ENCODE peak calls at places on chromosome 4, in eight cellular contexts. V is left lung; M is psoas muscle; P is heart right ventricle; N is CD8-positive, alpha-beta T cell; U is left ventricle myocardium inferior; Y is endothelial cell of umbilical vein; H is IMR-90. Q is an unnamed sample. For H3K9me3, the result is how much of the 10 kb centered on the place peaks cover.

GRCh38 chr4:62028758-62029157 is 828.6 kb downstream of the ADGRL3 start:
- DNase-seq in V (no peak), M (no peak), P (no peak), N (no peak), U (no peak), Y (no peak), H (no peak), Q (no peak)

GRCh38 chr4:34108456-34108855 is 2135.9 kb downstream of the ARAP2 start:
- DNase-seq in V (no peak), M (no peak), P (no peak), N (no peak), U (no peak), Y (no peak), H (peak), Q (no peak)

GRCh38 chr4:40886931-40887330 is 137.2 kb downstream of the NSUN7 start:
- DNase-seq in V (no peak), M (no peak), P (no peak), N (no peak), U (no peak), Y (no peak), H (no peak), Q (no peak)

GRCh38 chr4:128068927-128069326 is 7.8 kb downstream of the LARP1B start:
- DNase-seq in V (no peak), M (no peak), P (no peak), N (no peak), U (no peak), Y (peak), H (peak), Q (no peak)

GRCh38 chr4:2794707-2795557 is 2.0 kb downstream of the SH3BP2 start:
- DNase-seq in V (peak), M (peak), P (no peak), N (no peak), U (peak), Y (peak), H (peak), Q (peak)

GRCh38 chr4:8403173-8403753 is 37.3 kb downstream of the ACOX3 start:
- DNase-seq in V (peak), M (peak), P (peak), N (peak), U (peak), Y (peak), H (peak), Q (peak)

GRCh38 chr4:54082168-54082567 is 17.8 kb upstream of the CHIC2 start:
- DNase-seq in V (no peak), M (no peak), P (no peak), N (no peak), U (no peak), Y (peak), H (peak), Q (no peak)

GRCh38 chr4:100936676-100937390 is 410.5 kb downstream of the PPP3CA start:
- DNase-seq in V (no peak), M (no peak), P (no peak), N (no peak), U (no peak), Y (no peak), H (no peak), Q (no peak)

DNA sequence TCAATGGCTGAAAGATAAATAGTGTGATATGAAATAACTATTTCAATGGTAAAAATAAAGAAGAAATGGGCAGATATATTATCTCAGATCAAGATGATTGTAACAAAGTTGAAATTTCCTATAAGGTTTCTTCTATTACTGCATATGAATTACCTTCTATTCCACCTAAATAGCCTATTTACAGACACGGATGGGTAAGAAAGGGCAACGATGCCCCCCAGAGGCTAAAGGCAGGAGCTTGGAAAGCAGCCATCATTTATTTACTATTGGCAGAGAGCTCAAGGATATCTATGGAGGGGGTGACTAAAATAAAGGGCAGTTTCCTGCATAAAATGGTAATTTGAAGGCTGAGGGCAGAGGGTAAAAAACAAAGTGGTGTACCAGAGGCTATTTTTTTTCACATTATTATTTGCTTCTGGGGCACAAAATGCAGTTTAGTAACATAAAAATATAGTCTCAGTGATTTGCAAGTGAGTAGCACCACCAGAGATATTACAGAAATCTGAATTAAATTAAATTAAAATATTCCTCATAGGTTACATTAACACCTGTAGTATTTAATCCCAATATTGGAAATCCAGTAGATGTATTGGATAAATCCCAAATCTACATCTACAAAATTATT is 123.1 kb downstream of the BTC start:
- DNase-seq in V (no peak), M (no peak), P (peak), N (peak), U (peak), Y (peak), H (peak), Q (no peak)
- TF ChIP-seq CTCF in V (peak), M (peak), P (no peak), N (peak), U (peak), Y (peak), H (peak), Q (no peak)

GRCh38 chr4:165478260-165478659 is 99.5 kb downstream of the CPE start:
- DNase-seq in V (no peak), M (no peak), P (no peak), N (no peak), U (no peak), Y (no peak), H (no peak), Q (no peak)

GRCh38 chr4:165477799-165478198 is 99.0 kb downstream of the CPE start:
- DNase-seq in V (no peak), M (no peak), P (no peak), N (no peak), U (no peak), Y (no peak), H (no peak), Q (no peak)

GRCh38 chr4:165474784-165475705 is 96.2 kb downstream of the CPE start:
- DNase-seq in V (no peak), M (no peak), P (no peak), N (no peak), U (no peak), Y (no peak), H (no peak), Q (no peak)

GRCh38 chr4:165476214-165477098 is 97.6 kb downstream of the CPE start:
- DNase-seq in V (no peak), M (no peak), P (no peak), N (no peak), U (no peak), Y (peak), H (peak), Q (no peak)

GRCh38 chr4:165475706-165476070 is 96.9 kb downstream of the CPE start:
- DNase-seq in V (no peak), M (no peak), P (no peak), N (no peak), U (no peak), Y (no peak), H (no peak), Q (no peak)
- H3K9me3 ChIP-seq in V (under half), M (under half), P (under half), N (under half), U (under half), Y (under half), H (under half), Q (under half)

DNA sequence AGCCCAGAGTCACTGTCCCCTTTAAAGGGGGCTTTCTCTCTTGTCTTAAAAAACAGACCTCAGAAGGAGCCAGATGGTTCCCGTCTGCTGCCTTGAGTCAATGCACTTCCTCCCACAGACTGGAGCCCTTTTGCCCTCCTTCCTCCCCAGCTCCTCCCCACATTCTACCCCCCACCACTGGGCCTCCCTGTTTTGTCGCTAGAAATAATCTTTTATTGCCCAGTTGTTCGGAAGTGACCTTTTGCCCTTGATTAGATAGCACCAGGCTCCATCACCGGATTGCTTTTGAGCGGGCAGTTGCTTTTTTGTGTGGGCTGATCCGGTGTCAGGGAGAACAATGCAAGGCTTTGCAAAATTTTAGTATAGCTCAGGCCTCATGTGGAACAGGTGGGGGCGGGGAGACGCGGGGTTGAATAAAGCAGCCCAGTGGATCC is 47.7 kb downstream of the SPRY1 start:
- DNase-seq in V (no peak), M (no peak), P (peak), N (peak), U (peak), Y (peak), H (peak), Q (no peak)
- H3K4me3 ChIP-seq in V (no peak), M (peak), P (peak), N (peak), U (peak), Y (no peak), H (no peak), Q (no peak)

DNA sequence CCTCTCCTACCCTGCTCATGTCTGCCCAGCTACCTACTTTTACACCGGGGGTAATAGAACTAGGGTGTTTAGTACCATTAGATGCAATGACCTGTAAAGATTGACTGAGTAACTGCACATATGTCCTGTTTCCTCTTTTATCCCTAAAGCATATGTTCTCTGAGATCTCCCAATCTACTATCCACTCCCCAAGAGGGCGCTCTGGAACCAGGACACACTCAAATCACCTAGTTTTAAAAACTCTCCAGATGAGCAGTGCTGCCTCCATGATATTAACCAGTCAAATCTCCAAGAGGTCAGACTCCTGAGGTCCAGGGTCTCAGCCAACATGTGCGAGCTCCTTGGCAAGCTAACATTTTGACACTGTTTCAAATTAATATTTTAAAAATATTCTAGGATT is 87.0 kb upstream of the TSPAN5 start:
- DNase-seq in V (no peak), M (no peak), P (no peak), N (no peak), U (no peak), Y (no peak), H (peak), Q (no peak)
- TF ChIP-seq CTCF in V (no peak), M (no peak), P (no peak), N (no peak), U (peak), Y (no peak), H (peak), Q (no peak)

GRCh38 chr4:921830-922331 is 10.2 kb downstream of the GAK start:
- DNase-seq in V (peak), M (no peak), P (no peak), N (no peak), U (no peak), Y (no peak), H (no peak), Q (no peak)
- H3K9me3 ChIP-seq in V (under half), M (under half), P (under half), N (under half), U (under half), Y (under half), H (under half), Q (under half)

GRCh38 chr4:83109480-83110221 is 4.9 kb downstream of the PLAC8 start:
- DNase-seq in V (peak), M (peak), P (no peak), N (peak), U (peak), Y (peak), H (peak), Q (no peak)

GRCh38 chr4:83110222-83110945 is 4.1 kb downstream of the PLAC8 start:
- DNase-seq in V (peak), M (peak), P (peak), N (peak), U (peak), Y (peak), H (peak), Q (peak)

GRCh38 chr4:83112239-83112638 is 2.3 kb downstream of the PLAC8 start:
- DNase-seq in V (no peak), M (no peak), P (no peak), N (no peak), U (no peak), Y (no peak), H (no peak), Q (no peak)

GRCh38 chr4:83112678-83113428 is 1.7 kb downstream of the PLAC8 start:
- DNase-seq in V (no peak), M (no peak), P (no peak), N (peak), U (no peak), Y (no peak), H (peak), Q (no peak)

DNA sequence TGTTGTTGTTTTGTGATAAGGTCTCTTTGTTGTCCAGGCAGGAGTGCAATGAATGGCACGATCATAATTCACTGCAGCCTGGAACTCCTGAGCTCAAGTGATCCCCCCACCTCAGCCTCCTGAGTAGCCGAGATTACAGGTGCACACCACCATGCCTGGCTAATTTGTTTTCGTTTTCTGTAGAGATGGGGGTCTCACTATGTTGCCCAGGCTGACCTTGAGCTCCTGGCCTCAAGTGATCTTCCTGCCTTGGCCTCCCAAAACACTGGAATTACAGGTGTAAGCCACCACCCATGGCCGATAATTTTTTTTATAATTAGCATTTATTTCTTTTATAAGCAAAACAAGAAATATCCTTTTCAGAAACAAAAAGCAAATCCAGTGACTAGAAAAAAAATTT is 3.6 kb downstream of the PLAC8 start:
- DNase-seq in V (no peak), M (no peak), P (no peak), N (no peak), U (no peak), Y (no peak), H (no peak), Q (no peak)
- H3K4me3 ChIP-seq in V (no peak), M (no peak), P (no peak), N (peak), U (peak), Y (no peak), H (no peak), Q (no peak)

DNA sequence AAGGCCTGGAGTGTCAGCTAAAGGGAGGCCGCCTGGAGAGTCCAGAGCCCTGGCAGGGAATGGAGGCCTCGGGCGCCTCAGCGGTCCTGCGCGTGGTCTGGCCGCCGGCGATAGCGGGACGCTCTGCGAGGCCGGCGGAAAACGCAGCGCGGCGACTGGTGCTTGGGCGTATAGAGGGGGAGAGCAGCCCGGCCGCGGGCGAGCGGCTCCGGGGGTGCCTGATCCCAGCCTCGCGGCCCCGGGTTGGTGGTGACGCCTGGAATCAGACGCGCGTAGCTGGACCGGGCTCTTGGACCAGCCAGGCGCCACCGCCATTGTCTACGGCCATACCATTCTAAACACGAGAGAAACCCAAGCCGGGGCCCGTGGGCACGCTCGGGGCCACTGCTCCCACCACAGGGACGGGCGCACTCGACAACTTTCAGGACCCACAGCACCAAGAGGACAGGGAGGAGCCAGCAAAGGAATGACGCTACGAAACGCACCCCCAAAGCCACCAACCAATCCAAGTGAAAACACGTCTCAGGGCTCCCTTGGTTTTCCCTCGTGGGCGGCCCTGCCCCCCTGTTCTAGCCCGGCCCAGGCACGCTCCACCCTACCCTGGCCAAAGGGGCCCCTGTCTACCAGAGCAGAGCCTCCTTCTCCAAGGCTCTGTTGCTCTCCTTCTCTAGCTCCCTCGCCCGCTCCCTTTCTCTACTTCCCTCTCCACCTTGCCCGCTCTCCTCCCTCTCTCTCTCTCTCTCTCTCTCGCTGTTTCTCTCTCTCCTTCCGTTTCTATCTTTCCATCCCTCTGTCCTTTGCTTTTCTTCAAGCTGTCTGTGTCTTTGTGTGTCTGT is 7.8 kb downstream of the FRG2 start:
- DNase-seq in V (peak), M (no peak), P (no peak), N (no peak), U (no peak), Y (no peak), H (no peak), Q (no peak)
- TF ChIP-seq CTCF in V (no peak), M (no peak), P (no peak), N (no peak), U (no peak), Y (no peak), H (no peak), Q (no peak)

GRCh38 chr4:138579146-138579545 is 337.0 kb upstream of the SLC7A11 start:
- DNase-seq in V (no peak), M (no peak), P (no peak), N (no peak), U (no peak), Y (no peak), H (no peak), Q (no peak)
- H3K9me3 ChIP-seq in V (under half), M (under half), P (under half), N (under half), U (half or more), Y (under half), H (under half), Q (under half)

DNA sequence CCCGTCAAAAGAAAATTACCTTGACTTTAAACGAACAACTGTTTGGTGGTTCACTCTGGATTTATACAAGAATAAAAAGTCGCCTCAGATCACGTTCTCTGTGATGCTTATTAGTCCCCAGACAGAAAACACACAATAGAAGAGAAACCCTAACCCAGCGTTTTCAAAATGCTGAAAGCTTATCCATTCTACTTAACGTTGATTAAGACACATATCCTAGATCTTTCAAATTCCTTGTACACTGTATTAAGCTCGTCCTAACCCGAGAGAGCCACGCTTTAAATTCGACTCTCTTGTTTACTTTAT is 786 bp upstream of the PITX2 start:
- DNase-seq in V (no peak), M (no peak), P (no peak), N (no peak), U (no peak), Y (no peak), H (no peak), Q (no peak)
- H3K4me3 ChIP-seq in V (no peak), M (peak), P (no peak), N (no peak), U (peak), Y (no peak), H (no peak), Q (no peak)

DNA sequence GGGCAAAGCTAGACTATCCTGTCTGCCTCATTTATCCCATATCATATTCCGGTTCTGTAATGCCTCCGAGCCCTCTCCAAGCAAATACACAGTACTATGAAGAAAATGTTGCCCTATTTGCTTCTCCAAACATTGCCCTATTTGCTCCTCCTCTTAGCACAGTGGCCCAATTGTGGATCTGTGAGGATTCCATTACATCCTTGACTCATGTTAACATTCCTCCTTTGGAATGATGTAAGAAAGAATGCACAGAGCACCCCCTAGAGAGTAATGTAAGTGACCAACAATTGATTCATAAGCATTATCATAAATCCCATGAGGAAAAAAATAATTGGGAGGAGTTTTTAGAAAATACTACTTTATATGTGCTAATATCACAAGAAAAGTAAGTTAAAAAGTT is 11.3 kb upstream of the BTC start:
- DNase-seq in V (no peak), M (no peak), P (no peak), N (no peak), U (no peak), Y (peak), H (peak), Q (no peak)
- TF ChIP-seq CTCF in V (no peak), M (no peak), P (no peak), N (no peak), U (no peak), Y (no peak), H (peak), Q (no peak)

Q was measured in tibial artery.